ENCODE peak calls at places on chromosomes 1 and 21, in seven cellular contexts. Z is fibroblast of lung, V is colonic mucosa, U is psoas muscle, D is IMR-90, P is ovary, Y is GM23338. S is an unnamed sample.

GRCh38 chr1:222709700-222710153 is 2.6 kb downstream of the AIDA start:
- DNase-seq in V (no peak), D (peak), P (no peak), U (no peak), Z (no peak), Y (no peak), S (no peak)

GRCh38 chr1:3431266-3431665 is 23.2 kb upstream of the ARHGEF16 start:
- DNase-seq in Y (peak), D (no peak), P (no peak), Z (no peak), V (no peak), U (no peak), S (no peak)

GRCh38 chr1:24107462-24108225 is 4.3 kb downstream of the MYOM3 start:
- DNase-seq in D (peak), V (peak), Y (no peak), P (no peak), U (peak), Z (peak), S (peak)

GRCh38 chr1:2276803-2277580 is 48.9 kb downstream of the SKI start:
- DNase-seq in U (no peak), D (peak), P (no peak), Y (no peak), Z (peak), V (no peak), S (peak)

GRCh38 chr1:215526147-215526845 is 40.8 kb upstream of the KCTD3 start:
- DNase-seq in P (no peak), V (no peak), Z (peak), D (peak), U (no peak), Y (peak), S (peak)

GRCh38 chr1:93751391-93752250 is 70.0 kb upstream of the BCAR3 start:
- DNase-seq in U (peak), P (no peak), Y (no peak), V (no peak), D (no peak), Z (no peak), S (no peak)

GRCh38 chr1:53946252-53947171 is at the start of gene LRRC42:
- DNase-seq in D (no peak), Z (no peak), Y (peak), V (no peak), U (no peak), P (no peak), S (no peak)

GRCh38 chr1:78833491-78833890 is 173.0 kb downstream of the ADGRL4 start:
- DNase-seq in D (peak), P (no peak), Z (peak), V (no peak), Y (no peak), U (no peak), S (peak)

GRCh38 chr1:222582099-222582774 is 7.5 kb downstream of the TAF1A start:
- DNase-seq in V (no peak), D (peak), U (no peak), Z (no peak), P (no peak), Y (no peak), S (no peak)

GRCh38 chr1:109357673-109358072 is 40.0 kb downstream of the SORT1 start:
- DNase-seq in U (no peak), P (no peak), D (peak), V (no peak), Y (no peak), Z (peak), S (no peak)

GRCh38 chr1:230147253-230148193 is 80.5 kb downstream of the GALNT2 start:
- DNase-seq in P (no peak), Z (no peak), V (no peak), U (no peak), D (no peak), Y (no peak), S (no peak)

GRCh38 chr21:41064325-41064724 is 103.6 kb upstream of the BACE2 start:
- DNase-seq in D (no peak), Z (no peak), P (no peak), U (peak), Y (no peak), V (no peak), S (no peak)

GRCh38 chr1:40925834-40926403 is 53.6 kb upstream of the CTPS1 start:
- DNase-seq in D (no peak), P (no peak), Z (no peak), Y (no peak), U (no peak), V (no peak), S (no peak)

GRCh38 chr1:103953386-103953785 is 203.7 kb downstream of the AMY1C start:
- DNase-seq in Y (no peak), U (no peak), P (no peak), V (no peak), D (no peak), Z (no peak), S (no peak)

GRCh38 chr21:46662765-46663500 is 27.5 kb downstream of the PRMT2 start:
- DNase-seq in Y (no peak), P (no peak), U (no peak), Z (no peak), V (no peak), D (no peak), S (no peak)

GRCh38 chr1:185598326-185598725 is 135.9 kb upstream of the HMCN1 start:
- DNase-seq in Y (no peak), Z (no peak), U (no peak), V (no peak), D (no peak), P (no peak), S (no peak)

GRCh38 chr1:40232444-40232843 is 15.3 kb upstream of the TMCO2 start:
- DNase-seq in Y (no peak), P (no peak), U (no peak), Z (no peak), D (no peak), V (no peak), S (no peak)

GRCh38 chr1:84141177-84142003 is 2.7 kb upstream of the PRKACB start:
- DNase-seq in V (no peak), U (no peak), D (peak), Y (no peak), P (no peak), Z (peak), S (peak)

GRCh38 chr1:12760256-12760795 is 13.2 kb upstream of the PRAMEF12 start:
- DNase-seq in U (no peak), D (no peak), P (no peak), Z (no peak), Y (peak), V (no peak), S (no peak)

GRCh38 chr1:3174487-3175247 is 105.7 kb downstream of the PRDM16 start:
- DNase-seq in Z (peak), D (no peak), P (peak), Y (no peak), V (peak), U (peak), S (peak)

GRCh38 chr1:78145105-78145580 is 99.4 kb downstream of the GIPC2 start:
- DNase-seq in Y (peak), U (peak), D (peak), Z (peak), V (peak), P (peak), S (peak)

GRCh38 chr1:85584264-85584781 is 3.8 kb downstream of the CCN1 start:
- DNase-seq in P (no peak), U (no peak), Z (peak), D (peak), Y (peak), V (no peak), S (peak)

GRCh38 chr1:231684333-231685244 is 58.0 kb downstream of the DISC1 start:
- DNase-seq in D (peak), U (peak), P (no peak), V (peak), Y (no peak), Z (no peak), S (peak)

GRCh38 chr1:3504151-3504822 is 49.8 kb downstream of the ARHGEF16 start:
- DNase-seq in U (peak), Y (no peak), D (peak), V (no peak), Z (peak), P (no peak), S (peak)

GRCh38 chr21:36735724-36736310 is 36.9 kb downstream of the SIM2 start:
- DNase-seq in U (no peak), P (no peak), V (no peak), Y (no peak), D (no peak), Z (no peak), S (no peak)

GRCh38 chr1:71850936-71851335 is 431.4 kb downstream of the NEGR1 start:
- DNase-seq in P (no peak), V (no peak), U (no peak), D (peak), Y (no peak), Z (peak), S (peak)

GRCh38 chr1:67653304-67653703 is 31.7 kb upstream of the GADD45A start:
- DNase-seq in V (no peak), P (no peak), Y (no peak), D (no peak), Z (no peak), U (no peak), S (no peak)

GRCh38 chr1:93988634-93989350 is 79.6 kb upstream of the GCLM start:
- DNase-seq in Z (peak), D (peak), P (no peak), U (no peak), Y (no peak), V (no peak), S (peak)

GRCh38 chr1:59125711-59126320 is 171.1 kb upstream of the FGGY start:
- DNase-seq in D (no peak), U (no peak), Z (no peak), Y (no peak), P (no peak), V (no peak), S (peak)

GRCh38 chr1:76269175-76269574 is 194.6 kb downstream of the ST6GALNAC3 start:
- DNase-seq in Z (peak), U (no peak), V (no peak), D (peak), Y (no peak), P (no peak), S (peak)

GRCh38 chr1:18332626-18333025 is 148.1 kb upstream of the KLHDC7A start:
- DNase-seq in D (no peak), U (no peak), Y (no peak), V (no peak), P (no peak), Z (no peak), S (no peak)

GRCh38 chr1:161390559-161390858 is 22.8 kb upstream of the CFAP126 start:
- DNase-seq in Y (no peak), U (no peak), D (peak), Z (no peak), V (no peak), P (no peak), S (no peak)

GRCh38 chr1:173476197-173476663 is 905 bp upstream of the PRDX6 start:
- DNase-seq in U (no peak), Z (no peak), Y (no peak), D (no peak), P (no peak), V (peak), S (no peak)

GRCh38 chr1:70034403-70034802 is 171.0 kb downstream of the LRRC40 start:
- DNase-seq in D (peak), Z (peak), P (no peak), V (no peak), U (no peak), Y (peak), S (peak)

GRCh38 chr1:213982814-213983588 is 4.8 kb upstream of the PROX1 start:
- DNase-seq in Y (peak), Z (no peak), U (no peak), P (peak), D (no peak), V (no peak), S (no peak)

GRCh38 chr1:2126331-2127180 is 68.0 kb downstream of the FAAP20 start:
- DNase-seq in Y (no peak), P (no peak), V (no peak), Z (no peak), D (no peak), U (no peak), S (no peak)

GRCh38 chr1:25239681-25240541 is 7.3 kb downstream of the RSRP1 start:
- DNase-seq in U (peak), P (peak), Y (peak), Z (peak), D (peak), V (peak), S (peak)

GRCh38 chr1:188584119-188584518 is 1755.4 kb downstream of the PLA2G4A start:
- DNase-seq in V (no peak), U (no peak), D (no peak), P (no peak), Y (no peak), Z (no peak), S (no peak)

GRCh38 chr1:101918277-101918676 is 78.4 kb downstream of the OLFM3 start:
- DNase-seq in Z (no peak), D (no peak), P (no peak), V (no peak), U (no peak), Y (no peak), S (no peak)

DNA sequence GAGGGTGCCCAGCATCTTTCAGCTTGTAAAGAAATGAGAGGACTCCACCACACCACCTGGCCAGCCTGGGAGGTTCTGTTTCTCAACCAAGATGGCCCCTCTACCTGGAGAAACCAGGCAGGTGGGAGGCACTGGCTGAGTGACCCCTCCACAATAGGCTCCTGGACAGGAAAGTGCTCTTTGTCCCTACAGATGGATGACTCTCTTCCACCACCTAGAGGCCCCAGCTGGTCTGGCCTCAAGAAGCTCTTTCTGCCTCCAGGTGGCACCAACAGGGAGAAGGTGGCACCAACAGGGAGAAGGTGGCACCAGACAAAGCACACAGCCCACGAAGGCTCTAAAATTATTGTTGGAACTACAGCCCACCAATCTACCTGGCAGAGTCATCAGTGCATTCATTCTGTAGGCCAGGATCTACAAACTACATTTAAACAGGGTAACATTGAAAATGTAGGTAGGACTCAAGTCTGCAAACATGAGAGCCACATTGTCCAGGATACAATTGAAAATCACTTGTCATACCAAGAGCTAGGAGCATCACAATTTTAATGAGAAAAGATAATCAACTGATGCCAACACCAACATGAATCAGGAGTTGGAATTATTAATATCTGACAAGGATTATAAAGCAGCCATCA is 14.4 kb downstream of the TMPRSS3 start:
- DNase-seq in Y (peak), U (no peak), Z (peak), P (no peak), V (peak), D (peak), S (peak)
- TF ChIP-seq CTCF in Y (peak), U (peak), Z (peak), P (no peak), V (peak), D (peak), S (peak)

GRCh38 chr1:42684139-42684538 is 1.9 kb downstream of the YBX1 start:
- DNase-seq in Y (peak), D (peak), Z (peak), U (no peak), V (peak), P (no peak), S (no peak)
- H3K4me3 ChIP-seq in Y (peak), D (peak), Z (peak), U (peak), V (peak), P (peak), S (peak)

GRCh38 chr1:206933333-206933945 is 11.7 kb upstream of the FCMR start:
- DNase-seq in U (no peak), P (no peak), Y (peak), Z (no peak), V (no peak), D (no peak), S (no peak)

GRCh38 chr1:206929509-206929908 is 7.8 kb upstream of the FCMR start:
- DNase-seq in Z (no peak), U (no peak), V (no peak), D (no peak), Y (no peak), P (no peak), S (no peak)

GRCh38 chr1:206930210-206930798 is 8.6 kb upstream of the FCMR start:
- DNase-seq in D (no peak), U (no peak), Y (no peak), Z (no peak), V (no peak), P (no peak), S (no peak)

GRCh38 chr1:206932271-206932670 is 10.5 kb upstream of the FCMR start:
- DNase-seq in V (no peak), Y (no peak), U (no peak), Z (no peak), P (no peak), D (no peak), S (no peak)

DNA sequence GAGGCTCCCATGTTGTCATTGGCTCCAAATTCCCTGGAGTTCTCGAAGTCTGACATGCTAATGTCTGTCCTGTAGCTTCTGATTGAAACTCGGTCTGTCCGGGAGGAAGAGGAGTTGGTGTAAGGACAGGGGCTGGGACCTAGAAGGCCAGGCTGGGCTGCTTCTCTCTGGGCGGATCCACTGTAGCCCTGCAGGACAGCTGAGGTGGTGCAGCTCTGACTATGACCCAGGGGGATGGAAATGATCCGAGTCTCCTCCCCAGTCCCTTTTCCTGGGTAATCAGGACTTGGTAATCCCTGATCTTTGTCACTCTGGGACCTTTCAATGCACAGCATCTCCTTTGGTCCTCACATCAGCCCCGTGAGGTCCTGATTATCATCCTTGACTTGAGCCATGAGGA is 10.0 kb upstream of the FCMR start:
- DNase-seq in Z (no peak), D (no peak), Y (peak), U (no peak), V (no peak), P (no peak), S (no peak)
- TF ChIP-seq CTCF in Z (peak), D (no peak), Y (peak), U (no peak), V (no peak), P (no peak), S (peak)

GRCh38 chr21:25564349-25564948 is 42.8 kb downstream of the MRPL39 start:
- DNase-seq in U (no peak), P (no peak), D (no peak), Z (no peak), V (no peak), Y (no peak), S (no peak)

GRCh38 chr21:25565272-25566199 is 41.7 kb downstream of the MRPL39 start:
- DNase-seq in V (no peak), Z (no peak), D (no peak), Y (no peak), P (no peak), U (no peak), S (no peak)

GRCh38 chr21:25562660-25563059 is 44.6 kb downstream of the MRPL39 start:
- DNase-seq in U (no peak), D (no peak), V (no peak), Z (peak), Y (no peak), P (no peak), S (peak)

GRCh38 chr21:25561668-25562641 is 45.3 kb downstream of the MRPL39 start:
- DNase-seq in U (peak), Y (peak), D (peak), P (peak), Z (peak), V (peak), S (peak)

GRCh38 chr21:25563399-25564116 is 43.7 kb downstream of the MRPL39 start:
- DNase-seq in Z (peak), P (no peak), D (no peak), V (no peak), U (no peak), Y (no peak), S (peak)
- H3K4me3 ChIP-seq in Z (peak), P (no peak), D (peak), V (no peak), U (no peak), Y (no peak), S (peak)

GRCh38 chr1:50959913-50960844 is at the start of gene FAF1:
- DNase-seq in V (peak), D (peak), U (peak), Z (peak), P (peak), Y (peak), S (peak)
- TF ChIP-seq CTCF in V (peak), D (peak), U (peak), Z (peak), P (peak), Y (peak), S (no peak)